ENCODE peak calls at places on chromosomes 7 and 10, in ten cellular contexts. E, L, R, J, U, M, W, G, T and B are unnamed samples.

GRCh38 chr7:18566829-18567228 is 71.3 kb downstream of the HDAC9 start:
- DNase-seq in E (no peak), L (no peak), R (no peak), J (no peak), U (no peak), M (no peak), W (no peak), G (no peak), T (no peak), B (no peak)

GRCh38 chr10:123284022-123284421 is 129.8 kb downstream of the BUB3 start:
- DNase-seq in E (no peak), L (no peak), R (no peak), J (no peak), U (no peak), M (no peak), W (no peak), G (no peak), T (no peak), B (no peak)

GRCh38 chr10:121926157-121926556 is 1.7 kb downstream of the ATE1 start:
- DNase-seq in E (no peak), L (no peak), R (no peak), J (no peak), U (no peak), M (no peak), W (no peak), G (no peak), T (no peak), B (no peak)

GRCh38 chr10:94075521-94075920 is 81.8 kb downstream of the PLCE1 start:
- DNase-seq in E (no peak), L (no peak), R (no peak), J (no peak), U (no peak), M (no peak), W (no peak), G (no peak), T (no peak), B (no peak)

GRCh38 chr7:94632338-94633024 is 23.5 kb downstream of the SGCE start:
- DNase-seq in E (no peak), L (peak), R (no peak), J (peak), U (no peak), M (no peak), W (peak), G (no peak), T (no peak), B (no peak)

GRCh38 chr10:114045071-114045737 is 1.5 kb downstream of the ADRB1 start:
- DNase-seq in E (peak), L (peak), R (peak), J (no peak), U (peak), M (peak), W (no peak), G (peak), T (peak), B (no peak)

GRCh38 chr7:68688416-68689086 is 909.7 kb upstream of the AUTS2 start:
- DNase-seq in E (no peak), L (no peak), R (no peak), J (no peak), U (no peak), M (no peak), W (no peak), G (no peak), T (no peak), B (peak)

GRCh38 chr10:10092581-10092980 is 925.1 kb upstream of the CELF2 start:
- DNase-seq in E (no peak), L (peak), R (peak), J (peak), U (peak), M (no peak), W (peak), G (no peak), T (no peak), B (no peak)

GRCh38 chr10:96513686-96514551 is at the start of gene TLL2:
- DNase-seq in E (peak), L (peak), R (peak), J (peak), U (peak), M (peak), W (peak), G (peak), T (peak), B (peak)

GRCh38 chr7:36796850-36797618 is 72.7 kb upstream of the AOAH start:
- DNase-seq in E (peak), L (peak), R (no peak), J (no peak), U (no peak), M (no peak), W (no peak), G (peak), T (no peak), B (no peak)

GRCh38 chr10:128268015-128268722 is 141.9 kb upstream of the MKI67 start:
- DNase-seq in E (no peak), L (peak), R (peak), J (no peak), U (peak), M (no peak), W (peak), G (no peak), T (no peak), B (no peak)

GRCh38 chr10:78778446-78779338 is 290.1 kb upstream of the ZMIZ1 start:
- DNase-seq in E (no peak), L (no peak), R (no peak), J (no peak), U (no peak), M (no peak), W (no peak), G (peak), T (peak), B (no peak)

GRCh38 chr7:2209146-2209960 is 23.4 kb downstream of the MAD1L1 start:
- DNase-seq in E (peak), L (peak), R (peak), J (no peak), U (peak), M (peak), W (peak), G (peak), T (peak), B (peak)

GRCh38 chr10:123381271-123381670 is 227.1 kb downstream of the BUB3 start:
- DNase-seq in E (no peak), L (no peak), R (no peak), J (no peak), U (no peak), M (no peak), W (peak), G (no peak), T (peak), B (no peak)

GRCh38 chr10:11014671-11015141 is 3.0 kb upstream of the CELF2 start:
- DNase-seq in E (peak), L (no peak), R (no peak), J (no peak), U (no peak), M (no peak), W (no peak), G (no peak), T (no peak), B (no peak)

GRCh38 chr10:58486821-58487220 is 25.9 kb upstream of the BICC1 start:
- DNase-seq in E (no peak), L (no peak), R (no peak), J (no peak), U (no peak), M (no peak), W (peak), G (no peak), T (no peak), B (no peak)

GRCh38 chr10:89224697-89225443 is 17.8 kb upstream of the CH25H start:
- DNase-seq in E (no peak), L (peak), R (no peak), J (no peak), U (no peak), M (no peak), W (no peak), G (no peak), T (no peak), B (no peak)

GRCh38 chr7:132654150-132654549 is 77.9 kb upstream of the PLXNA4 start:
- DNase-seq in E (no peak), L (no peak), R (no peak), J (no peak), U (no peak), M (no peak), W (no peak), G (no peak), T (no peak), B (no peak)

GRCh38 chr7:44634839-44635591 is 28.6 kb downstream of the OGDH start:
- DNase-seq in E (peak), L (peak), R (peak), J (no peak), U (no peak), M (no peak), W (peak), G (no peak), T (peak), B (no peak)

GRCh38 chr10:26259341-26259740 is 42.8 kb downstream of the GAD2 start:
- DNase-seq in E (no peak), L (no peak), R (no peak), J (no peak), U (no peak), M (no peak), W (no peak), G (no peak), T (no peak), B (no peak)

GRCh38 chr10:48245977-48246376 is 28.5 kb downstream of the FRMPD2 start:
- DNase-seq in E (no peak), L (no peak), R (no peak), J (no peak), U (no peak), M (no peak), W (no peak), G (no peak), T (no peak), B (no peak)

GRCh38 chr7:115135111-115135510 is 213.2 kb downstream of the MDFIC start:
- DNase-seq in E (no peak), L (no peak), R (no peak), J (no peak), U (no peak), M (no peak), W (no peak), G (no peak), T (no peak), B (no peak)

GRCh38 chr10:123149568-123150228 is 1.8 kb downstream of the HMX2 start:
- DNase-seq in E (peak), L (peak), R (peak), J (no peak), U (peak), M (no peak), W (peak), G (no peak), T (peak), B (no peak)

GRCh38 chr10:71274901-71275796 is 43.9 kb upstream of the SLC29A3 start:
- DNase-seq in E (no peak), L (no peak), R (no peak), J (no peak), U (no peak), M (no peak), W (no peak), G (peak), T (no peak), B (no peak)

DNA sequence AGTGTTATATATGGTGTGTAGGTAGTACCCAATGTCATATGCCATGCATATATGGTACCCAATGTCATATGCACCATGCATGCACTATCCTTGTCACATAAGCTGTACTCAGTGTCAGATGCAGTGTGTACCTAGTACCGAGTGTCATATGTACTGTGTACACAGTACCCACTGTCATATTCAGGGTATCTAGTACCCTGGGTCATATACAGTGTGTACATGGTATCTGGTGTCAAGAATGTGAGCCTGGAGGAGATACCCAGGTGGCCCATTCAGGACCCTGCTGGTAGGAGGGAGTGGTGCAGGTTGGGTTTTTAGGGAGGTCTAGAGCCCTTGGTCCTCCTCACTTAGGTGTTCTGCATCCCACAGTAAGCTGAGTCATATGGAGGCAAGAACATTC is 1.8 kb downstream of the ZMYND11 start:
- DNase-seq in E (no peak), L (peak), R (no peak), J (no peak), U (peak), M (no peak), W (peak), G (no peak), T (no peak), B (no peak)
- TF ChIP-seq CTCF in E (no peak), L (peak), R (no peak), J (peak), U (peak), M (no peak), W (peak), G (no peak), T (peak), B (no peak)

GRCh38 chr10:113000876-113001598 is 51.0 kb downstream of the TCF7L2 start:
- DNase-seq in E (peak), L (peak), R (no peak), J (no peak), U (no peak), M (peak), W (no peak), G (no peak), T (no peak), B (no peak)
- TF ChIP-seq CTCF in E (no peak), L (peak), R (no peak), J (peak), U (no peak), M (no peak), W (peak), G (no peak), T (no peak), B (no peak)

DNA sequence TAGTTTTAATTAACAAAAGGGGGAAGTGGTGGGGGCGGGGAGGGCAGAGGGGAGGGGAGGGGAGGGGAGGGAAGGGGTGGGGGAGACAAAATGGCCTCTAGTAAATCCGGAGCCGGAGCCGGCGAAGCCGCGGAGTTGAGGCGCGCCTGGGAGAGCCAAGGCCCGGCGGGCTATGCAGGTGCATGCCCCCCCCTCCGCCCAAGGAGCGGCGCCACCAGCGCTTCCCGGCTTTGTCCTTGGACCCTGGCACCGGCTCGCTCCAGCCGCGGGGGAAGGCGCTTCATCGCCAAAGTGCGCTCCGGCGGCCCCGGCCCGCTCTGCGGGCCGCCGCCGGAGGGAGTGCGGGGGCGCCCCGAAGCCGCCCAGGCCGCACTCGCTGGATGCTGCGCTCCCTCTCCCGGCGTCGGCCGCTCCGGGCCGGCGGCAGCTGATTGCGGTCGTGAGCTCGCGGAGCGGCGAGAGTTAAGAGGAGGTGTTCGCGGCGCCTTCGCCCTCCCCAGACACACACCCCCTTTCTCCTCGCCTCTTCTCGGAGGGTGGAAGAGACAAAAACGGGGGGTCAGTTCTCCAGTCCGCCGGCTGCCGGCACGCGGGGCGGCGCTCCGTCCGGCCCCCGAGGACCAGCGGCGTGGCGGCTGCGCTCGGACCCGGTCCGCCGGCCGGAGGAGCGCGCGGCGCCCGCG is at the start of gene LRRC4:
- DNase-seq in E (peak), L (peak), R (peak), J (no peak), U (peak), M (no peak), W (peak), G (peak), T (peak), B (peak)
- TF ChIP-seq CTCF in E (no peak), L (peak), R (no peak), J (no peak), U (no peak), M (no peak), W (no peak), G (no peak), T (peak), B (no peak)

DNA sequence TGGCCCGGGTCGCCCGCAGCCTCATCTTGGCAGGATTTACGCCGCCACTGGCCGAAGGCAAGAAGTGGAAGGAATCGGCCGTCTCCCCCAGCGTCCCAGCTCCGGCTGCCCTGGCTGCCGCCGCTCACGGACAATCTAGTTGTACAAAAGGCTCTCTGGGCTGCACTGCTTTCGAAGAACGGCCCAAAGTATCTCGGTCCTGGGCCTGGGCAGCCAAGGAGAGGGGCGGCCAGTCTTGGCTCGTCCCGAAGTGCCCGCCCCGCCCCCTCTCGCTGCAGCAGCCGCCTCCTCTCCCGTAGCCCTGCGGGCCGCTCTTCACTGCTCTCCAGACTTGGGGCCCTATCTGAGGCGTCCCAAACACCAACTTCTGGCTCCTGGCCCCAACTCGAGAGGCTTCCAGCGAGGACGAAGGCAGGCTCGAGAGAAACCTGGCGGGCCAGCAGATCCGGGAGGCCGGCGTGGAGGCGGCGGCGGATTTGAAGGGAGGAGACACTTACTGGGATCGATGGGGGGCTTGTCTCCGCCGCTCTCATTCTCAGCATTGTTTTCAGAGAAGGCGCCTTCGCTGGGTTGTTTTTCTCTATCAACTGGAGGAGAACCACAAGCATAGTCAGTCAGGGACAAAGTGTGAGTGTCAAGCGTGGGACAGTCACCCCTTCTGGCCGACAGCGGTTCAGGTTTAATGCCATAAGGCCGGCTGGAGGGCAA is 802 bp downstream of the HOXA9 start:
- DNase-seq in E (no peak), L (no peak), R (no peak), J (no peak), U (peak), M (no peak), W (peak), G (peak), T (peak), B (no peak)
- TF ChIP-seq CTCF in E (no peak), L (peak), R (no peak), J (peak), U (no peak), M (no peak), W (peak), G (no peak), T (no peak), B (no peak)

DNA sequence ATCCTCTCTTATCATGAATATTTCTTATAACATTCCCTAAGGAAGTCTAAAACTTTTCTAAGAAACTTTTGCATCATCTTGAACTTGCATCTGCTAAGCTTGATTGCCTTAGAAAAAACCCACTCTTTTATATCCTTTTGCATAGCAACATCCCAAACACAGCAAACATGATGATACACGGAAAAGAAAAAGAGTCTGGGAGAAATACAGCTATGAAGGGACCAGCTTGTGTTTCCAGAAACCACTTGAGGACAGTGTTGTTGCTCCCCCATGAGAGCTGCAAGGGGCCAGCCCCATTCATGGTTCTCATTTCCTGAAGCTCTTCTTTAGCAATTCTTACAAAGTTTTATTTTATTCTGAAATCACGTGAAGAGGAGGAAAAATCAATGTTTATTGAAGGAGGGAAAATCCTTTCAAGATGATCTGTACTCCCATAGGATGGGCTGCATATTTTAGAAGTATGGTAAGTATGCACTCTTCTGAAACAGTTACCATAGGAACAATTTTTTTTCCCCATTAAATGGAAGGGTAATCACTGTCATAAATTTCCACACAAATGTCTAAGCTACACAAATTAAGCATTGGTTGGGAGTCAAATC is 17.4 kb upstream of the PRTFDC1 start:
- DNase-seq in E (no peak), L (no peak), R (no peak), J (no peak), U (no peak), M (no peak), W (no peak), G (no peak), T (no peak), B (no peak)
- TF ChIP-seq CTCF in E (no peak), L (peak), R (no peak), J (no peak), U (no peak), M (no peak), W (no peak), G (no peak), T (no peak), B (no peak)